ENCODE peak calls at places on chromosomes 5 and 9, in four cellular contexts. L is PC-3, C is A673, D is GM23248. A is an unnamed sample. For H3K9me3, the result is how much of the 10 kb centered on the place peaks cover.

GRCh38 chr5:73126957-73127356 is 6.6 kb downstream of the TMEM171 start:
- DNase-seq in D (no peak), C (no peak), L (no peak), A (no peak)

GRCh38 chr9:130308081-130308571 is 42.6 kb downstream of the HMCN2 start:
- DNase-seq in L (no peak), D (no peak), C (no peak), A (no peak)

GRCh38 chr5:2207109-2207399 is 324.3 kb upstream of the IRX4 start:
- DNase-seq in L (no peak), D (no peak), C (no peak), A (no peak)

GRCh38 chr9:14769235-14769580 is 46.7 kb upstream of the CER1 start:
- DNase-seq in C (peak), L (peak), D (peak), A (no peak)

GRCh38 chr9:72271617-72272478 is 93.2 kb downstream of the ZFAND5 start:
- DNase-seq in L (peak), D (peak), C (peak), A (peak)

GRCh38 chr5:93517828-93518227 is 63.2 kb downstream of the NR2F1-AS1 start:
- DNase-seq in C (no peak), D (no peak), L (no peak), A (no peak)

GRCh38 chr5:62577488-62577887 is 1.1 kb upstream of the LRRC70 start:
- DNase-seq in C (no peak), L (no peak), D (no peak), A (no peak)

GRCh38 chr9:136311433-136312375 is 7.8 kb upstream of the CCDC187 start:
- DNase-seq in C (no peak), D (no peak), L (peak), A (no peak)

GRCh38 chr5:171313481-171314206 is 4.6 kb downstream of the TLX3 start:
- DNase-seq in D (no peak), L (no peak), C (no peak), A (no peak)
- TF ChIP-seq EZH2 in D (no peak), L (no peak), C (peak), A (no peak)

GRCh38 chr5:16626696-16627264 is 10.0 kb upstream of the RETREG1 start:
- DNase-seq in C (no peak), D (peak), L (no peak), A (no peak)
- H3K27ac ChIP-seq in C (no peak), D (no peak), L (no peak), A (no peak)

GRCh38 chr5:38212307-38212706 is 46.1 kb upstream of the EGFLAM start:
- DNase-seq in D (no peak), C (no peak), L (no peak), A (no peak)

GRCh38 chr5:38207343-38207742 is 51.0 kb upstream of the EGFLAM start:
- DNase-seq in D (peak), L (peak), C (peak), A (no peak)

GRCh38 chr5:38210701-38211353 is 47.5 kb upstream of the EGFLAM start:
- DNase-seq in C (no peak), L (no peak), D (no peak), A (no peak)

GRCh38 chr5:38211354-38211710 is 47.0 kb upstream of the EGFLAM start:
- DNase-seq in L (no peak), C (no peak), D (no peak), A (no peak)

DNA sequence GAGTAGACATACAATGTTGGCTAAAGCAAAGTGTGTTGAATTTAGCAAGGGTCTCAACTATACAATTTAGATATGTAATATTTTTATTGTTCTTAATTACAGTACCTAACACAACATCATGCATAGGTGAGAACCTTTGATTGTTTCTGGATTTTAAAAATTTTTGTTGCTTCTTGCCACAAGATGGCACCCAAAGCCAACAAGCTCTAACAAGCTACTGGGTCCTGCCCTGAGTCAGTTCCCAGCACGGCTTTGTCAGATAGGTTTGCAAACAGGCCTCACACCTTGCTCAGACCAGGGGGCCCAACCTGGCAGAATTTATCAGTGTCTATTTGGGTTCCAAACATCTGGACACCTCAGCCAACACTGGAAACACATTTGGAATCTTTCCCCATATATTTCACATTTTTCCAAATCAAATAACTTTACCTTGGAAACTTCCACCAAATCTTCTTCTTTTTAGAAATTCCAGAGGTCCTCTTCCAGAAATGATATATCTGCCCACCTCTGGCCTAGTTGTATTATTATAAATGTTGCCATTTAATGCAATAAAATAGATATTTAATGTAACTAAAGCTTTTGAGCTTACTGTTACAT is 49.5 kb upstream of the EGFLAM start:
- DNase-seq in D (peak), C (peak), L (peak), A (no peak)
- H3K9me3 ChIP-seq in D (under half), C (under half), L (under half), A (under half)

GRCh38 chr5:54883374-54884194 is 101.8 kb downstream of the ESM1 start:
- DNase-seq in D (peak), L (no peak), C (peak), A (no peak)
- TF ChIP-seq EZH2 in D (no peak), L (no peak), C (no peak), A (no peak)

GRCh38 chr5:55546991-55547390 is 12.2 kb upstream of the PLPP1 start:
- DNase-seq in L (peak), C (no peak), D (no peak), A (no peak)
- H3K27ac ChIP-seq in L (no peak), C (no peak), D (no peak), A (no peak)

DNA sequence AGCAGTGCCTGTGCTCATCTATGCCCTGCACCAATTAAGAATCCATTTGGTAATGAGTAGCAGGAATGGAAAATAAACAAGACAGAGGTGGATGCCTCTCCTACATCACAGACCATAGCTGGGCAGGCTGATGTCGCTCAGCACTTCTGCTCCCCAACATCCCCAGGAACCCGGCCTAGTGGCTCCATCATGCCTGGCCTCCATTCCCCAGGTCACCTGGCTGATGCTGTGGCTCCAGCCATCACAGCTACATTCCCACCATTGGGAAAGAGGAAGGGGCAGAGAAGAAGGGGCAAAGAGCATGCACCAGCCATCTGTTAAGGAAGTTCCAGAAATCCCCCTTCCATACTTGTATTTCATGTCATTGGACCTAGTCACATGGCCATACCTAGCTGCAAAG is 86.0 kb upstream of the ADAMTS2 start:
- DNase-seq in D (no peak), C (no peak), L (no peak), A (no peak)
- H3K9me3 ChIP-seq in D (under half), C (under half), L (under half), A (under half)

DNA sequence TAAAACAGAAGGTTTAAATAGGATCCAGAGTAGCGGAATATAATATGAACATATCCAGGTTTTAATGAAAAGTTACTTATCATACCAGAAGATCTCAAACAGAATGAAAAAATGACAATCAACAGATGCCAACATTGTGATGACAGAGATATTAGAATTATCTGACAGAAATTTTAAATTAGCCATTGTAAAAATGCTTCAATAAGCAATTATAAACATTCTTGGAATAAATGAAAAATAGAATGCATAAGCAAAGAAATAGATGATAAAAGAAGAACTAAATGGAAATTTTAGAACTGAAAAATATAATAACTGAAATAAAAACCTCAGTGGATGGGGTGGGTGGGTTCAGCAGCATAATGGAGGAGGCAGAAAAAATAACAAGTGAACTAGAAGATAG is 37.2 kb downstream of the ZMAT2 start:
- DNase-seq in C (no peak), D (no peak), L (no peak), A (no peak)
- TF ChIP-seq EZH2 in C (no peak), D (no peak), L (no peak), A (no peak)

GRCh38 chr5:34412769-34413168 is 243.4 kb upstream of the RAI14 start:
- DNase-seq in L (peak), C (no peak), D (peak), A (no peak)
- H3K27ac ChIP-seq in L (no peak), C (no peak), D (no peak), A (no peak)

GRCh38 chr5:61440596-61440995 is 108.5 kb downstream of the ZSWIM6 start:
- DNase-seq in C (no peak), L (no peak), D (no peak), A (no peak)
- H3K9me3 ChIP-seq in C (under half), L (under half), D (under half), A (under half)

GRCh38 chr5:176630681-176631222 is 277 bp downstream of the EIF4E1B start:
- DNase-seq in L (no peak), D (no peak), C (no peak), A (no peak)
- TF ChIP-seq EZH2 in L (no peak), D (no peak), C (no peak), A (no peak)

A was measured in SK-N-MC.